ENCODE peak calls at places on chromosomes 1 and 21, in five cellular contexts. I is H9, S is neuronal stem cell, Z is mesendoderm, U is IMR-90. J is an unnamed sample.

GRCh38 chr1:103948526-103948925 is 198.8 kb downstream of the AMY1C start:
- DNase-seq in I (no peak), S (no peak), Z (peak), U (no peak), J (no peak)

GRCh38 chr1:17016317-17016661 is 4.6 kb upstream of the ATP13A2 start:
- DNase-seq in I (no peak), S (no peak), Z (peak), U (peak), J (no peak)

GRCh38 chr1:27868932-27869718 is 3.2 kb upstream of the THEMIS2 start:
- DNase-seq in I (peak), S (no peak), Z (no peak), U (no peak), J (no peak)

GRCh38 chr1:155983191-155984023 is 5.1 kb upstream of the ARHGEF2 start:
- DNase-seq in I (peak), S (no peak), Z (peak), U (peak), J (peak)

GRCh38 chr21:44872568-44873355 is 728 bp downstream of the PTTG1IP start:
- DNase-seq in I (no peak), S (peak), Z (peak), U (peak), J (no peak)

GRCh38 chr21:40618216-40618615 is 228.7 kb downstream of the DSCAM start:
- DNase-seq in I (no peak), S (peak), Z (no peak), U (no peak), J (no peak)

GRCh38 chr1:236009857-236010256 is 55.0 kb downstream of the NID1 start:
- DNase-seq in I (no peak), S (no peak), Z (no peak), U (peak), J (no peak)

GRCh38 chr1:57599233-57599994 is 175.6 kb upstream of the DAB1 start:
- DNase-seq in I (peak), S (peak), Z (peak), U (peak), J (no peak)

GRCh38 chr1:37123266-37123665 is 89.0 kb upstream of the GRIK3 start:
- DNase-seq in I (no peak), S (peak), Z (no peak), U (no peak), J (no peak)

GRCh38 chr1:205531191-205532025 is 26.9 kb downstream of the CDK18 start:
- DNase-seq in I (no peak), S (no peak), Z (no peak), U (no peak), J (no peak)

GRCh38 chr1:218585565-218586184 is 240.5 kb downstream of the TGFB2 start:
- DNase-seq in I (peak), S (peak), Z (peak), U (peak), J (peak)

GRCh38 chr21:38474796-38475195 is 23.5 kb downstream of the ERG start:
- DNase-seq in I (no peak), S (no peak), Z (no peak), U (no peak), J (no peak)
- H4K8ac ChIP-seq in I (no peak), S (no peak), Z (no peak), U (no peak), J (no peak)

DNA sequence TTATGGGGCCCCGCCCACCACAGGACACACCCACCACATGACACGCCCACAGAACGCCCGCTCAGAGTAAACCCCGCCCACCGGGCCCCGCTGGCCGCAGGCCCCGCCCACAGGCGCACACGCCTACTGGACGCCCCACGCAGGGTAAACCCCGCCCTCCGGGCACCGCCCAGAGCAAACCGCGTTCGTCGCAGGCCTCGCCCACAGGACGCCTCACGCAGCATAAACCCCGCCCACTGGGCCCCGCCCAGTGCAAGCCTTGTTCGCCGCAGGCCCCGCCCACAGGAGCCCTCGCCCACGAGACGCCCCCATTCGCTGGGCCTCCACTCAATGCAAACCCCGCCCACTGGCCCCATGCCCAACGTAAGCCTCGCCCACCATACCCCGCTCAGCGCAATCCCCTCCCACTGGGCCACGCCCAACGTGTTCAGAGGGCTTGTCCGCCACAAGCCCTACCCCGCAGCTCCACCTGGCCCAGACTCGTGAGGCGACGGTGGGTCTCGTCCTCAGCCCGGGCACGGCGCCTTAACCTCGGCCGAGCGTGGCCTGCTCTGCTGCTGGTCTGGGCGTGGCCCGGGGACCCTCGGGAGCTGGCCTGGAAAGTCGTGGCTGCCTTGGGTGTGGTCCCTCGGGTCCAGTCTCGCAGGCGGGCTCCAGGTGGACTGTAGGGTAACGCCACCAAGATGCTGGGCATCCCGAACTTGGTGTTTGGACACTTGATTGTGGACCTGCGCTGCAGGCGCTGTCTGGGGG is 401 bp upstream of the TMEM52 start:
- DNase-seq in I (peak), S (peak), Z (peak), U (peak), J (peak)
- H4K8ac ChIP-seq in I (no peak), S (peak), Z (no peak), U (no peak), J (peak)

GRCh38 chr1:230572121-230573083 is 69.9 kb upstream of the COG2 start:
- DNase-seq in I (no peak), S (no peak), Z (peak), U (no peak), J (no peak)
- H4K8ac ChIP-seq in I (no peak), S (no peak), Z (no peak), U (no peak), J (no peak)

DNA sequence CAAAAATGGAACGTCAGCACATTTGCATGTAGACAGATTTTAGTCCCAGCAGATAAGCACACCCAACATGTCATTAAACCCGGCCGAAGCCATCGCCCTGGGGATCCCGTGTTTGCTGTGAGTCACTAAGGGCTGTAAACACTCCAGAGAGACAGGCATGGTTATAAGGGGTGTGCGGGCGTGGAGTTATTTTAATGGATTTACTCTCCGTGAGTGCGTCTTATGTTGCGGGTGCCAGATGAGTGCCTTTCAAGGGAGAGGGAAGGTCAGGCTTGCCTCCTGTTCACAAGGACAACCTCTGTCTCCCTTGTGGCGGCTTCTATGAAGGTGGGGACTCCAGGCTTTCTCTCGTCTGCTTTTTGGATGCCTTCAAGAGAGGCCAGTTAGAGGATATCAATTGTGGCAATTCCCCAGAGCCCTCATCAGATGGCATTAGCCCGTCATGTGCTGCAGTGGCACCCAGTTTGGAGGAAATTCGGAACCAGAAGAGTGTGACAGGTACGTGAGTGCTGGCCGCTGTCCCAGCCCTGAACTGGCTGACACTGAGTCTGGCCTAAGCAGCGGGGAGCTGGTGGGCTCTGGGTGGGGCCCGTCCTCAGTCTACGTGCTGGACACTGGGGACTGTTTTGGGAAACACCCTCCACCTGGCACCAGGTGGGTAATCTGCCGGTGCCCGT is 223.9 kb upstream of the TMEM51 start:
- DNase-seq in I (no peak), S (no peak), Z (no peak), U (peak), J (no peak)
- H4K8ac ChIP-seq in I (no peak), S (no peak), Z (no peak), U (no peak), J (no peak)

GRCh38 chr1:53574621-53575020 is 115.4 kb downstream of the DMRTB1 start:
- DNase-seq in I (no peak), S (no peak), Z (no peak), U (no peak), J (no peak)

GRCh38 chr1:53575141-53575947 is 116.1 kb downstream of the DMRTB1 start:
- DNase-seq in I (no peak), S (no peak), Z (no peak), U (no peak), J (no peak)

GRCh38 chr1:53572802-53573148 is 113.6 kb downstream of the DMRTB1 start:
- DNase-seq in I (no peak), S (no peak), Z (no peak), U (no peak), J (no peak)

GRCh38 chr1:53573522-53573921 is 114.3 kb downstream of the DMRTB1 start:
- DNase-seq in I (no peak), S (no peak), Z (no peak), U (no peak), J (no peak)

GRCh38 chr1:53573931-53574330 is 114.7 kb downstream of the DMRTB1 start:
- DNase-seq in I (no peak), S (no peak), Z (no peak), U (no peak), J (no peak)
- H4K8ac ChIP-seq in I (no peak), S (no peak), Z (no peak), U (no peak), J (no peak)

GRCh38 chr1:59045636-59046035 is 251.3 kb upstream of the FGGY start:
- DNase-seq in I (no peak), S (no peak), Z (no peak), U (no peak), J (no peak)

GRCh38 chr1:59046134-59046533 is 250.8 kb upstream of the FGGY start:
- DNase-seq in I (no peak), S (no peak), Z (no peak), U (peak), J (no peak)

GRCh38 chr1:59044535-59045121 is 252.3 kb upstream of the FGGY start:
- DNase-seq in I (no peak), S (no peak), Z (no peak), U (peak), J (no peak)

GRCh38 chr1:59045137-59045536 is 251.8 kb upstream of the FGGY start:
- DNase-seq in I (no peak), S (no peak), Z (no peak), U (no peak), J (no peak)

DNA sequence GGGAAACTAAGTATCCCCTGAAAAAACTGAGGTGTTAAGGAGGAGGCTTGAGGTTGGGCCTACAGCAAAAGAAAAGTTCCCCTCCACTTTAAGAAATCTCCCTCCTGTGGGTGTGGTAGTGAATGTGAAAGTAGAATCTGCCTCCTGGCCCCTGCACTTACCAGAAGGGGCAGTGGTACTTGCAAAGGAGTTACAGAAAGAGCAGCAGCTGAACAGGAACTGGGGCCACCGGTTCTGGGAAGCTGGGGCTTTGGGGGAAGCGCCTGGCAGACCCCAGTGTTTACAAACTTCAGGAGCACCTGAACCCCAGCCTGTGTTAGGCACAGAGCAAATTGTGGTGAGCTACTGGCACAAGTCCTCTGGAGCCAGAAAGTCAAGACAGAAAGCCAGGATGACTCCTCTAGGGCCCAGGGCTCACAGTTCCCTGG is 250.2 kb upstream of the FGGY start:
- DNase-seq in I (no peak), S (no peak), Z (peak), U (peak), J (no peak)
- H4K8ac ChIP-seq in I (no peak), S (no peak), Z (no peak), U (no peak), J (no peak)